ENCODE peak calls at places on chromosomes 3 and 15, in nine cellular contexts. W is T-helper 17 cell; I is NCI-H446; J is stimulated activated CD4-positive, alpha-beta T cell treated with anti-CD3 and anti-CD28 coated beads, Interleukin-2, amount 100 ng/mL, for 48 hours; R is H9; D is GM20000; Y is activated CD4-positive, CD25-positive, alpha-beta regulatory T cell treated with anti-CD3 and anti-CD28 coated beads, Interleukin-2, amount 50 U/mL, for 72 hours; B is M059J; P is bronchial epithelial cell. C is an unnamed sample.

GRCh38 chr3:59338934-59339333 is 289.1 kb upstream of the CFAP20DC start:
- DNase-seq in W (no peak), I (no peak), J (no peak), R (no peak), D (no peak), Y (no peak), B (no peak), P (no peak), C (no peak)

GRCh38 chr3:182793663-182794454 is 555 bp downstream of the ATP11B start:
- DNase-seq in W (peak; percentile 27), I (no peak), J (peak; percentile 28), R (peak; percentile 44), D (peak; percentile 45), Y (peak; percentile 69), B (peak; percentile 69), P (peak; percentile 40), C (no peak)

GRCh38 chr15:20351448-20351961 is 190.1 kb downstream of the GOLGA6L6 start:
- DNase-seq in W (no peak), I (no peak), J (no peak), R (peak; percentile 28), D (peak; percentile 51), Y (no peak), B (no peak), P (no peak), C (peak; percentile 35)

GRCh38 chr3:90031121-90031520 is 923.7 kb downstream of the EPHA3 start:
- DNase-seq in W (no peak), I (no peak), J (no peak), R (no peak), D (no peak), Y (no peak), B (no peak), P (no peak), C (no peak)

GRCh38 chr15:41993447-41994170 is 21.3 kb upstream of the EHD4 start:
- DNase-seq in W (no peak), I (no peak), J (no peak), R (no peak), D (no peak), Y (no peak), B (no peak), P (peak; percentile 23), C (no peak)

GRCh38 chr3:127266186-127266585 is 21.7 kb downstream of the PRR20G start:
- DNase-seq in W (no peak), I (no peak), J (no peak), R (no peak), D (no peak), Y (no peak), B (no peak), P (no peak), C (no peak)

GRCh38 chr3:170228093-170228766 is 6.0 kb downstream of the PRKCI start:
- DNase-seq in W (no peak), I (no peak), J (no peak), R (no peak), D (no peak), Y (no peak), B (peak; percentile 77), P (peak; percentile 72), C (no peak)

GRCh38 chr15:91193059-91193715 is 93.1 kb downstream of the SV2B start:
- DNase-seq in W (no peak), I (no peak), J (no peak), R (no peak), D (no peak), Y (no peak), B (no peak), P (no peak), C (no peak)

GRCh38 chr3:122936986-122937385 is 90.6 kb downstream of the SEMA5B start:
- DNase-seq in W (no peak), I (no peak), J (no peak), R (no peak), D (no peak), Y (no peak), B (no peak), P (no peak), C (no peak)

C was measured in H7.